ENCODE peak calls at places on chromosomes 7 and 10, in nine cellular contexts. One of them, this sample, is unnamed.

GRCh38 chr7:22732556-22733126 is 5.6 kb downstream of the IL6 start:
- DNase-seq in pancreas: no peak
- DNase-seq in neuronal stem cell: no peak
- DNase-seq in tibial nerve: no peak
- DNase-seq in foreskin fibroblast: no peak
- DNase-seq in A549: peak; percentile 28
- DNase-seq in lower lobe of right lung: no peak
- DNase-seq in SK-N-SH: no peak
- DNase-seq in choroid plexus epithelial cell: peak; percentile 49
- DNase-seq in this sample: peak; percentile 26

GRCh38 chr7:38744746-38745145 is 113.6 kb upstream of the AMPH start:
- DNase-seq in pancreas: no peak
- DNase-seq in neuronal stem cell: no peak
- DNase-seq in tibial nerve: no peak
- DNase-seq in foreskin fibroblast: peak; percentile 58
- DNase-seq in A549: no peak
- DNase-seq in lower lobe of right lung: no peak
- DNase-seq in SK-N-SH: no peak
- DNase-seq in choroid plexus epithelial cell: peak; percentile 71
- DNase-seq in this sample: peak; percentile 30

GRCh38 chr10:75334720-75335119 is 66.8 kb downstream of the ZNF503 start:
- DNase-seq in pancreas: no peak
- DNase-seq in neuronal stem cell: no peak
- DNase-seq in tibial nerve: no peak
- DNase-seq in foreskin fibroblast: no peak
- DNase-seq in A549: no peak
- DNase-seq in lower lobe of right lung: no peak
- DNase-seq in SK-N-SH: no peak
- DNase-seq in choroid plexus epithelial cell: peak; percentile 13
- DNase-seq in this sample: no peak

GRCh38 chr10:31262672-31263071 is 56.3 kb upstream of the ZEB1 start:
- DNase-seq in pancreas: no peak
- DNase-seq in neuronal stem cell: no peak
- DNase-seq in tibial nerve: peak; percentile 56
- DNase-seq in foreskin fibroblast: peak; percentile 76
- DNase-seq in A549: no peak
- DNase-seq in lower lobe of right lung: no peak
- DNase-seq in SK-N-SH: no peak
- DNase-seq in choroid plexus epithelial cell: peak; percentile 68
- DNase-seq in this sample: peak; percentile 64

GRCh38 chr7:134357486-134357885 is 40.8 kb upstream of the SLC35B4 start:
- DNase-seq in pancreas: no peak
- DNase-seq in neuronal stem cell: no peak
- DNase-seq in tibial nerve: no peak
- DNase-seq in foreskin fibroblast: no peak
- DNase-seq in A549: no peak
- DNase-seq in lower lobe of right lung: no peak
- DNase-seq in SK-N-SH: no peak
- DNase-seq in choroid plexus epithelial cell: no peak
- DNase-seq in this sample: no peak

GRCh38 chr10:74282853-74283205 is 131.8 kb downstream of the ADK start:
- DNase-seq in pancreas: no peak
- DNase-seq in neuronal stem cell: no peak
- DNase-seq in tibial nerve: no peak
- DNase-seq in foreskin fibroblast: peak; percentile 21
- DNase-seq in A549: peak; percentile 12
- DNase-seq in lower lobe of right lung: no peak
- DNase-seq in SK-N-SH: no peak
- DNase-seq in choroid plexus epithelial cell: no peak
- DNase-seq in this sample: peak; percentile 54

GRCh38 chr10:7098160-7098762 is 312.6 kb downstream of the SFMBT2 start:
- DNase-seq in pancreas: no peak
- DNase-seq in neuronal stem cell: no peak
- DNase-seq in tibial nerve: no peak
- DNase-seq in foreskin fibroblast: no peak
- DNase-seq in A549: no peak
- DNase-seq in lower lobe of right lung: no peak
- DNase-seq in SK-N-SH: no peak
- DNase-seq in choroid plexus epithelial cell: no peak
- DNase-seq in this sample: no peak

GRCh38 chr10:33015798-33016547 is 57.9 kb upstream of the ITGB1 start:
- DNase-seq in pancreas: no peak
- DNase-seq in neuronal stem cell: no peak
- DNase-seq in tibial nerve: no peak
- DNase-seq in foreskin fibroblast: peak; percentile 45
- DNase-seq in A549: peak; percentile 48
- DNase-seq in lower lobe of right lung: no peak
- DNase-seq in SK-N-SH: no peak
- DNase-seq in choroid plexus epithelial cell: peak; percentile 75
- DNase-seq in this sample: peak; percentile 50

GRCh38 chr10:59175538-59176240 is 754 bp upstream of the PHYHIPL start:
- DNase-seq in pancreas: peak; percentile 62
- DNase-seq in neuronal stem cell: peak; percentile 57
- DNase-seq in tibial nerve: no peak
- DNase-seq in foreskin fibroblast: no peak
- DNase-seq in A549: peak; percentile 8
- DNase-seq in lower lobe of right lung: peak; percentile 20
- DNase-seq in SK-N-SH: no peak
- DNase-seq in choroid plexus epithelial cell: no peak
- DNase-seq in this sample: no peak

GRCh38 chr7:156356551-156356950 is 284.0 kb upstream of the RNF32 start:
- DNase-seq in pancreas: no peak
- DNase-seq in neuronal stem cell: no peak
- DNase-seq in tibial nerve: no peak
- DNase-seq in foreskin fibroblast: no peak
- DNase-seq in A549: no peak
- DNase-seq in lower lobe of right lung: no peak
- DNase-seq in SK-N-SH: no peak
- DNase-seq in choroid plexus epithelial cell: no peak
- DNase-seq in this sample: no peak

GRCh38 chr10:3248526-3249255 is 76.1 kb upstream of the PITRM1 start:
- DNase-seq in pancreas: no peak
- DNase-seq in neuronal stem cell: no peak
- DNase-seq in tibial nerve: no peak
- DNase-seq in foreskin fibroblast: peak; percentile 79
- DNase-seq in A549: peak; percentile 77
- DNase-seq in lower lobe of right lung: no peak
- DNase-seq in SK-N-SH: no peak
- DNase-seq in choroid plexus epithelial cell: peak; percentile 88
- DNase-seq in this sample: peak; percentile 94

GRCh38 chr10:14545827-14546226 is 215.1 kb upstream of the FRMD4A start:
- DNase-seq in pancreas: no peak
- DNase-seq in neuronal stem cell: no peak
- DNase-seq in tibial nerve: no peak
- DNase-seq in foreskin fibroblast: peak; percentile 52
- DNase-seq in A549: no peak
- DNase-seq in lower lobe of right lung: no peak
- DNase-seq in SK-N-SH: no peak
- DNase-seq in choroid plexus epithelial cell: peak; percentile 90
- DNase-seq in this sample: peak; percentile 58

GRCh38 chr10:7102557-7103349 is 308.1 kb downstream of the SFMBT2 start:
- DNase-seq in pancreas: no peak
- DNase-seq in neuronal stem cell: no peak
- DNase-seq in tibial nerve: no peak
- DNase-seq in foreskin fibroblast: no peak
- DNase-seq in A549: no peak
- DNase-seq in lower lobe of right lung: no peak
- DNase-seq in SK-N-SH: no peak
- DNase-seq in choroid plexus epithelial cell: no peak
- DNase-seq in this sample: no peak

GRCh38 chr7:66930341-66930740 is 9.3 kb downstream of the TMEM248 start:
- DNase-seq in pancreas: no peak
- DNase-seq in neuronal stem cell: peak; percentile 44
- DNase-seq in tibial nerve: no peak
- DNase-seq in foreskin fibroblast: no peak
- DNase-seq in A549: peak; percentile 54
- DNase-seq in lower lobe of right lung: no peak
- DNase-seq in SK-N-SH: peak; percentile 44
- DNase-seq in choroid plexus epithelial cell: peak; percentile 55
- DNase-seq in this sample: peak; percentile 56

GRCh38 chr7:2689951-2690705 is 2.1 kb downstream of the AMZ1 start:
- DNase-seq in pancreas: no peak
- DNase-seq in neuronal stem cell: no peak
- DNase-seq in tibial nerve: no peak
- DNase-seq in foreskin fibroblast: no peak
- DNase-seq in A549: no peak
- DNase-seq in lower lobe of right lung: no peak
- DNase-seq in SK-N-SH: no peak
- DNase-seq in choroid plexus epithelial cell: peak; percentile 81
- DNase-seq in this sample: peak; percentile 48

GRCh38 chr7:28315565-28316420 is 96.5 kb upstream of the CREB5 start:
- DNase-seq in pancreas: no peak
- DNase-seq in neuronal stem cell: no peak
- DNase-seq in tibial nerve: peak; percentile 79
- DNase-seq in foreskin fibroblast: peak; percentile 50
- DNase-seq in A549: no peak
- DNase-seq in lower lobe of right lung: no peak
- DNase-seq in SK-N-SH: peak; percentile 80
- DNase-seq in choroid plexus epithelial cell: no peak
- DNase-seq in this sample: peak; percentile 44

GRCh38 chr10:118982366-118982765 is 47.1 kb upstream of the NANOS1 start:
- DNase-seq in pancreas: no peak
- DNase-seq in neuronal stem cell: no peak
- DNase-seq in tibial nerve: no peak
- DNase-seq in foreskin fibroblast: no peak
- DNase-seq in A549: no peak
- DNase-seq in lower lobe of right lung: no peak
- DNase-seq in SK-N-SH: no peak
- DNase-seq in choroid plexus epithelial cell: no peak
- DNase-seq in this sample: no peak
- H3K4me3 ChIP-seq in pancreas: no peak overlapping the region
- H3K4me3 ChIP-seq in neuronal stem cell: no peak overlapping the region
- H3K4me3 ChIP-seq in tibial nerve: no peak overlapping the region
- H3K4me3 ChIP-seq in foreskin fibroblast: no peak overlapping the region
- H3K4me3 ChIP-seq in A549: no peak overlapping the region
- H3K4me3 ChIP-seq in lower lobe of right lung: no peak overlapping the region
- H3K4me3 ChIP-seq in SK-N-SH: no peak overlapping the region
- H3K4me3 ChIP-seq in choroid plexus epithelial cell: no peak overlapping the region
- H3K4me3 ChIP-seq in this sample: no peak overlapping the region

GRCh38 chr7:954330-955238 is at the start of gene ADAP1:
- DNase-seq in pancreas: peak; percentile 83
- DNase-seq in neuronal stem cell: no peak
- DNase-seq in tibial nerve: no peak
- DNase-seq in foreskin fibroblast: no peak
- DNase-seq in A549: peak; percentile 54
- DNase-seq in lower lobe of right lung: peak; percentile 76
- DNase-seq in SK-N-SH: peak; percentile 92
- DNase-seq in choroid plexus epithelial cell: peak; percentile 37
- DNase-seq in this sample: peak; percentile 48
- H3K4me3 ChIP-seq in pancreas: peak within 1 kb of the TSS; percentile 66
- H3K4me3 ChIP-seq in neuronal stem cell: peak within 1 kb of the TSS; percentile 71
- H3K4me3 ChIP-seq in tibial nerve: peak within 1 kb of the TSS; percentile 59
- H3K4me3 ChIP-seq in foreskin fibroblast: peak within 1 kb of the TSS; percentile 22
- H3K4me3 ChIP-seq in A549: peak within 1 kb of the TSS; percentile 64
- H3K4me3 ChIP-seq in lower lobe of right lung: peak within 1 kb of the TSS; percentile 67
- H3K4me3 ChIP-seq in SK-N-SH: peak within 1 kb of the TSS; percentile 42
- H3K4me3 ChIP-seq in choroid plexus epithelial cell: peak within 1 kb of the TSS; percentile 14
- H3K4me3 ChIP-seq in this sample: peak within 1 kb of the TSS; percentile 47

DNA sequence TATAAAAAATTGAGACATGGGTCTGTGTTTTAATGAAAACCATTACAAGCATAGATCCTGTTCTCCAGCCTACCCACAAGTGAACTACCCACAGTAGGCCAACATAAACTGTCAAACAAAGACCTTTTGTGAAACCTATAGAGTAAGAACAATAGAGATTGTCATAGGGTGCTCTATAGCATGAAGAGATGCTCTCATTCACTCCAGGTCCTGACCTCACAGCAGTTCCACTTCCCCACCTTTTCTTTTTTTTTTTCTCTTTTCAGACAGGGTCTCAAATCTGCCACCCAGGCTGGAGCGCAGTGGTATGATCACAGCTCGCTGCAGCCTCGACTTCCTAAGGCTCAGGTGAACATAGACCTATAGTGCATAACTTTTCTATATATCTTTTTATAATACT is 72.3 kb downstream of the CPEB3 start:
- DNase-seq in pancreas: no peak
- DNase-seq in neuronal stem cell: no peak
- DNase-seq in tibial nerve: no peak
- DNase-seq in foreskin fibroblast: no peak
- DNase-seq in A549: no peak
- DNase-seq in lower lobe of right lung: no peak
- DNase-seq in SK-N-SH: no peak
- DNase-seq in choroid plexus epithelial cell: no peak
- DNase-seq in this sample: no peak
- H3K4me3 ChIP-seq in pancreas: no peak overlapping the region
- H3K4me3 ChIP-seq in neuronal stem cell: no peak overlapping the region
- H3K4me3 ChIP-seq in tibial nerve: no peak overlapping the region
- H3K4me3 ChIP-seq in foreskin fibroblast: no peak overlapping the region
- H3K4me3 ChIP-seq in A549: no peak overlapping the region
- H3K4me3 ChIP-seq in lower lobe of right lung: no peak overlapping the region
- H3K4me3 ChIP-seq in SK-N-SH: no peak overlapping the region
- H3K4me3 ChIP-seq in choroid plexus epithelial cell: no peak overlapping the region
- H3K4me3 ChIP-seq in this sample: no peak overlapping the region

GRCh38 chr7:55109384-55110167 is 90.8 kb downstream of the EGFR start:
- DNase-seq in pancreas: no peak
- DNase-seq in neuronal stem cell: no peak
- DNase-seq in tibial nerve: no peak
- DNase-seq in foreskin fibroblast: no peak
- DNase-seq in A549: peak; percentile 22
- DNase-seq in lower lobe of right lung: no peak
- DNase-seq in SK-N-SH: no peak
- DNase-seq in choroid plexus epithelial cell: peak; percentile 77
- DNase-seq in this sample: peak; percentile 76

GRCh38 chr7:55112056-55112455 is 93.2 kb downstream of the EGFR start:
- DNase-seq in pancreas: no peak
- DNase-seq in neuronal stem cell: no peak
- DNase-seq in tibial nerve: no peak
- DNase-seq in foreskin fibroblast: no peak
- DNase-seq in A549: no peak
- DNase-seq in lower lobe of right lung: no peak
- DNase-seq in SK-N-SH: no peak
- DNase-seq in choroid plexus epithelial cell: no peak
- DNase-seq in this sample: no peak

GRCh38 chr7:55108818-55109217 is 90.0 kb downstream of the EGFR start:
- DNase-seq in pancreas: no peak
- DNase-seq in neuronal stem cell: no peak
- DNase-seq in tibial nerve: no peak
- DNase-seq in foreskin fibroblast: no peak
- DNase-seq in A549: no peak
- DNase-seq in lower lobe of right lung: no peak
- DNase-seq in SK-N-SH: no peak
- DNase-seq in choroid plexus epithelial cell: no peak
- DNase-seq in this sample: no peak

GRCh38 chr7:55108401-55108800 is 89.6 kb downstream of the EGFR start:
- DNase-seq in pancreas: no peak
- DNase-seq in neuronal stem cell: no peak
- DNase-seq in tibial nerve: no peak
- DNase-seq in foreskin fibroblast: no peak
- DNase-seq in A549: no peak
- DNase-seq in lower lobe of right lung: no peak
- DNase-seq in SK-N-SH: no peak
- DNase-seq in choroid plexus epithelial cell: no peak
- DNase-seq in this sample: no peak

DNA sequence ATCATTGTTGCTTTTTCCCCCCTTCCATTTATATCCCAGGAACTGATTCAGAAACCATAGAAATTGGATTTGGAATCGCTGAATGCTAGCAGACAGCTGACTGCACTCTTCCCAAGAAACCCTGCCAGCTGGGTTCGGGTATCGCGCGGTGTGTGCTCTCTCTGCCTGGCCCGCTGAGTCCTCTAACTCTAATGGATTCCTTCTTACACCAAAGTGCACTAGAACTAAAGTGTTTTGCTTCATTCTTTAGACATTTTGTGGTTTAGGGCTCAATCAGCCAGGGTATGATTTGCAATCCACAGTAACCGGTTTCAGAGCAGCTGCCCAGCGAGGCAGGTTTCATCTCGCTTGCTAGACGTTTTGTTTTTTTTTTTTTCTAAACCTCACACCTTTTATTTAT is 92.2 kb downstream of the EGFR start:
- DNase-seq in pancreas: no peak
- DNase-seq in neuronal stem cell: no peak
- DNase-seq in tibial nerve: no peak
- DNase-seq in foreskin fibroblast: no peak
- DNase-seq in A549: no peak
- DNase-seq in lower lobe of right lung: no peak
- DNase-seq in SK-N-SH: no peak
- DNase-seq in choroid plexus epithelial cell: peak; percentile 87
- DNase-seq in this sample: no peak
- H3K4me3 ChIP-seq in pancreas: no peak overlapping the region
- H3K4me3 ChIP-seq in neuronal stem cell: no peak overlapping the region
- H3K4me3 ChIP-seq in tibial nerve: no peak overlapping the region
- H3K4me3 ChIP-seq in foreskin fibroblast: no peak overlapping the region
- H3K4me3 ChIP-seq in A549: no peak overlapping the region
- H3K4me3 ChIP-seq in lower lobe of right lung: peak overlapping the region; percentile 10
- H3K4me3 ChIP-seq in SK-N-SH: no peak overlapping the region
- H3K4me3 ChIP-seq in choroid plexus epithelial cell: no peak overlapping the region
- H3K4me3 ChIP-seq in this sample: no peak overlapping the region

This sample was measured in fibroblast of villous mesenchyme.